ENCODE peak calls at places on chromosome 18, in eight cellular contexts. C, K, Z, E, G, Y, F and J are unnamed samples.

GRCh38 chr18:25061345-25061744 is 290.6 kb downstream of the ZNF521 start:
- DNase-seq in Y (no peak), C (no peak), G (no peak), K (no peak), E (no peak), F (no peak), Z (no peak), J (no peak)

GRCh38 chr18:27007880-27008279 is 142.4 kb upstream of the AQP4 start:
- DNase-seq in C (no peak), K (no peak), Y (no peak), E (no peak), G (no peak), F (no peak), Z (no peak), J (no peak)

GRCh38 chr18:3773303-3773702 is 323.3 kb downstream of the TGIF1 start:
- DNase-seq in G (no peak), K (no peak), C (peak; percentile 23), F (no peak), Z (no peak), Y (no peak), E (no peak), J (no peak)

GRCh38 chr18:55319517-55319905 is 268.5 kb downstream of the TCF4 start:
- DNase-seq in C (no peak), Y (no peak), F (no peak), K (no peak), G (no peak), E (no peak), Z (no peak), J (no peak)

GRCh38 chr18:56083889-56084288 is 495.9 kb upstream of the TCF4 start:
- DNase-seq in K (no peak), C (no peak), Z (no peak), E (no peak), G (no peak), Y (no peak), F (no peak), J (no peak)

GRCh38 chr18:37661061-37661460 is 95.5 kb upstream of the CELF4 start:
- DNase-seq in Z (no peak), F (no peak), K (no peak), G (no peak), Y (no peak), C (peak; percentile 2), E (no peak), J (no peak)

GRCh38 chr18:75456277-75456676 is 28.8 kb upstream of the SMIM21 start:
- DNase-seq in G (no peak), C (no peak), Z (no peak), K (no peak), F (no peak), E (no peak), Y (no peak), J (no peak)

GRCh38 chr18:68438536-68438935 is 276.4 kb downstream of the TMX3 start:
- DNase-seq in K (no peak), E (no peak), Y (no peak), F (no peak), G (no peak), C (no peak), Z (no peak), J (no peak)

GRCh38 chr18:62519684-62520083 is 3.1 kb upstream of the ZCCHC2 start:
- DNase-seq in Z (no peak), Y (no peak), G (no peak), E (no peak), F (no peak), K (no peak), C (no peak), J (no peak)

GRCh38 chr18:56089607-56090258 is 501.7 kb upstream of the TCF4 start:
- DNase-seq in E (no peak), Z (no peak), F (no peak), K (no peak), G (no peak), Y (no peak), C (no peak), J (no peak)

GRCh38 chr18:22171263-22171838 is 2.0 kb downstream of the GATA6 start:
- DNase-seq in C (no peak), E (no peak), F (peak; percentile 39), Z (peak; percentile 42), G (no peak), Y (no peak), K (no peak), J (no peak)

GRCh38 chr18:9055185-9055584 is 47.3 kb upstream of the NDUFV2 start:
- DNase-seq in E (no peak), F (no peak), Y (no peak), Z (no peak), G (peak; percentile 40), C (no peak), K (no peak), J (no peak)

GRCh38 chr18:39571511-39571910 is 2005.9 kb upstream of the CELF4 start:
- DNase-seq in C (no peak), G (no peak), Z (no peak), E (no peak), Y (no peak), K (no peak), F (peak; percentile 18), J (no peak)

GRCh38 chr18:39434223-39434622 is 1868.6 kb upstream of the CELF4 start:
- DNase-seq in G (no peak), F (no peak), Z (no peak), Y (no peak), K (no peak), E (no peak), C (no peak), J (no peak)

GRCh38 chr18:7633171-7633570 is 66.1 kb downstream of the PTPRM start:
- DNase-seq in E (no peak), Z (no peak), F (no peak), K (no peak), C (no peak), G (no peak), Y (no peak), J (no peak)

GRCh38 chr18:36634573-36635216 is 194.1 kb downstream of the TPGS2 start:
- DNase-seq in E (no peak), Z (no peak), G (no peak), K (no peak), F (no peak), Y (no peak), C (no peak), J (no peak)

GRCh38 chr18:43830905-43831304 is 553.6 kb upstream of the SYT4 start:
- DNase-seq in G (no peak), E (no peak), K (no peak), F (no peak), Z (no peak), Y (no peak), C (no peak), J (no peak)

GRCh38 chr18:59904051-59904601 is 4.3 kb downstream of the PMAIP1 start:
- DNase-seq in E (no peak), G (no peak), Z (no peak), Y (no peak), K (no peak), F (no peak), C (no peak), J (no peak)

GRCh38 chr18:74857901-74858300 is 260.2 kb downstream of the ZNF407 start:
- DNase-seq in K (no peak), Y (no peak), C (no peak), G (no peak), F (no peak), E (no peak), Z (no peak), J (no peak)

GRCh38 chr18:59055345-59056032 is 84.2 kb upstream of the SEC11C start:
- DNase-seq in K (no peak), C (no peak), Y (no peak), G (no peak), E (no peak), F (no peak), Z (no peak), J (peak; percentile 58)

GRCh38 chr18:55097406-55098170 is 138.3 kb upstream of the CCDC68 start:
- DNase-seq in C (no peak), G (no peak), E (no peak), Z (no peak), K (no peak), Y (no peak), F (no peak), J (no peak)

GRCh38 chr18:32284284-32284683 is 94.4 kb downstream of the MEP1B start:
- DNase-seq in Y (no peak), E (no peak), C (no peak), K (no peak), Z (no peak), G (no peak), F (no peak), J (no peak)

GRCh38 chr18:31977270-31977872 is 34.4 kb upstream of the TRAPPC8 start:
- DNase-seq in K (no peak), G (peak; percentile 54), Y (no peak), F (peak; percentile 45), Z (peak; percentile 43), E (peak; percentile 18), C (no peak), J (peak; percentile 19)

GRCh38 chr18:1392865-1393734 is 488.4 kb downstream of the ADCYAP1 start:
- DNase-seq in Z (no peak), G (no peak), Y (no peak), F (no peak), K (no peak), C (no peak), E (no peak), J (no peak)

GRCh38 chr18:25759111-25759510 is 331.3 kb downstream of the SS18 start:
- DNase-seq in E (no peak), G (no peak), F (no peak), Y (no peak), K (no peak), Z (no peak), C (no peak), J (no peak)

GRCh38 chr18:55351980-55352714 is 235.8 kb downstream of the TCF4 start:
- DNase-seq in F (no peak), Z (no peak), C (no peak), E (no peak), K (no peak), Y (no peak), G (no peak), J (no peak)

GRCh38 chr18:41096504-41096903 is 858.5 kb upstream of the PIK3C3 start:
- DNase-seq in Y (no peak), C (no peak), G (no peak), E (no peak), Z (no peak), K (no peak), F (no peak), J (peak; percentile 27)

GRCh38 chr18:41099451-41099850 is 855.6 kb upstream of the PIK3C3 start:
- DNase-seq in E (no peak), K (no peak), G (no peak), F (no peak), C (no peak), Y (no peak), Z (no peak), J (no peak)
- H3K4me1 ChIP-seq in E (no peaks in the 10 kb centered on the region), K (no peaks in the 10 kb centered on the region), G (no peaks in the 10 kb centered on the region), F (no peaks in the 10 kb centered on the region), C (no peaks in the 10 kb centered on the region), Y (no peaks in the 10 kb centered on the region), Z (no peaks in the 10 kb centered on the region), J (no peaks in the 10 kb centered on the region)

GRCh38 chr18:77054606-77055428 is 77.8 kb downstream of the MBP start:
- DNase-seq in Z (peak; percentile 48), C (peak; percentile 42), F (peak; percentile 66), E (peak; percentile 82), G (no peak), K (peak; percentile 82), Y (peak; percentile 97), J (peak; percentile 94)
- H3K27ac ChIP-seq in Z (peak overlapping the region; percentile 79), C (peak overlapping the region; percentile 29), F (peak overlapping the region; percentile 87), E (peak overlapping the region; percentile 79), G (no peak overlapping the region), K (peak overlapping the region; percentile 77), Y (peak overlapping the region; percentile 97), J (peak overlapping the region; percentile 90)

GRCh38 chr18:79509536-79509930 is 113.8 kb downstream of the NFATC1 start:
- DNase-seq in Y (peak; percentile 61), C (no peak), Z (no peak), F (no peak), G (no peak), E (peak; percentile 4), K (no peak), J (no peak)
- TF ChIP-seq POLR2A in Y (no peak), C (no peak), Z (no peak), F (no peak), G (no peak), E (no peak), K (no peak), J (no peak)

GRCh38 chr18:48931680-48932461 is 18.9 kb downstream of the SMAD7 start:
- DNase-seq in C (no peak), Y (no peak), Z (no peak), E (peak; percentile 50), G (no peak), K (no peak), F (no peak), J (no peak)
- H3K4me1 ChIP-seq in C (peaks cover 36% of the 10 kb centered on the region), Y (peaks cover 100% of the 10 kb centered on the region), Z (peaks cover 91% of the 10 kb centered on the region), E (peaks cover 94% of the 10 kb centered on the region), G (peaks cover 66% of the 10 kb centered on the region), K (peaks cover 100% of the 10 kb centered on the region), F (peaks cover 93% of the 10 kb centered on the region), J (peaks cover 55% of the 10 kb centered on the region)